ENCODE peak calls at places on chromosomes 5 and 9, in seven cellular contexts. Q, O, I, J, M, K and Z are unnamed samples.

GRCh38 chr5:71932649-71933338 is 174.5 kb upstream of the MAP1B start:
- DNase-seq in Q (peak; percentile 31), O (no peak), I (peak; percentile 56), J (peak; percentile 22), M (peak; percentile 49), K (peak; percentile 82), Z (no peak)

GRCh38 chr9:137785704-137786161 is 91.8 kb upstream of the CACNA1B start:
- DNase-seq in Q (no peak), O (no peak), I (no peak), J (no peak), M (no peak), K (no peak), Z (no peak)

GRCh38 chr5:501833-502184 is 22.4 kb downstream of the SLC9A3 start:
- DNase-seq in Q (no peak), O (no peak), I (no peak), J (no peak), M (no peak), K (no peak), Z (no peak)

GRCh38 chr5:32304622-32305021 is 8.1 kb downstream of the MTMR12 start:
- DNase-seq in Q (no peak), O (no peak), I (no peak), J (no peak), M (no peak), K (no peak), Z (peak; percentile 72)

GRCh38 chr5:177306674-177307543 is 3.3 kb downstream of the PRELID1 start:
- DNase-seq in Q (no peak), O (no peak), I (peak; percentile 65), J (no peak), M (peak; percentile 42), K (peak; percentile 69), Z (peak; percentile 90)

GRCh38 chr9:31677415-31677814 is 707.0 kb upstream of the ACO1 start:
- DNase-seq in Q (no peak), O (no peak), I (no peak), J (no peak), M (no peak), K (no peak), Z (no peak)

GRCh38 chr5:154754460-154755360 is 467 bp upstream of the LARP1 start:
- DNase-seq in Q (peak; percentile 100), O (peak; percentile 100), I (peak; percentile 100), J (peak; percentile 100), M (peak; percentile 100), K (peak; percentile 100), Z (peak; percentile 98)

GRCh38 chr5:88507261-88507660 is 238.6 kb upstream of the TMEM161B start:
- DNase-seq in Q (no peak), O (no peak), I (no peak), J (no peak), M (no peak), K (no peak), Z (no peak)

GRCh38 chr5:160507181-160507811 is 85.6 kb downstream of the PTTG1 start:
- DNase-seq in Q (no peak), O (no peak), I (no peak), J (no peak), M (no peak), K (no peak), Z (no peak)

GRCh38 chr5:14591548-14591947 is 10.0 kb downstream of the OTULINL start:
- DNase-seq in Q (no peak), O (no peak), I (no peak), J (no peak), M (no peak), K (no peak), Z (no peak)

GRCh38 chr5:31124906-31125305 is 68.6 kb upstream of the CDH6 start:
- DNase-seq in Q (no peak), O (no peak), I (no peak), J (no peak), M (no peak), K (no peak), Z (no peak)

GRCh38 chr5:116038817-116039216 is 6.5 kb downstream of the ARL14EPL start:
- DNase-seq in Q (no peak), O (no peak), I (no peak), J (no peak), M (no peak), K (no peak), Z (peak; percentile 77)

GRCh38 chr9:114156658-114157421 is 1.5 kb downstream of the COL27A1 start:
- DNase-seq in Q (peak; percentile 75), O (no peak), I (peak; percentile 86), J (peak; percentile 37), M (peak; percentile 62), K (peak; percentile 84), Z (no peak)

GRCh38 chr5:15260347-15261278 is 239.4 kb upstream of the FBXL7 start:
- DNase-seq in Q (no peak), O (no peak), I (no peak), J (no peak), M (no peak), K (no peak), Z (no peak)

GRCh38 chr5:41796061-41796460 is 74.2 kb downstream of the OXCT1 start:
- DNase-seq in Q (no peak), O (no peak), I (no peak), J (no peak), M (no peak), K (no peak), Z (no peak)

GRCh38 chr5:14157494-14157782 is 14.3 kb downstream of the TRIO start:
- DNase-seq in Q (no peak), O (no peak), I (no peak), J (no peak), M (no peak), K (no peak), Z (no peak)

GRCh38 chr5:68845121-68845520 is 248.7 kb upstream of the SLC30A5 start:
- DNase-seq in Q (no peak), O (no peak), I (no peak), J (no peak), M (no peak), K (no peak), Z (no peak)

GRCh38 chr5:96662725-96663513 is 743 bp downstream of the CAST start:
- DNase-seq in Q (peak; percentile 79), O (peak; percentile 83), I (peak; percentile 96), J (peak; percentile 88), M (peak; percentile 95), K (peak; percentile 98), Z (no peak)

GRCh38 chr5:96663608-96664007 is 1.4 kb downstream of the CAST start:
- DNase-seq in Q (no peak), O (no peak), I (no peak), J (no peak), M (no peak), K (no peak), Z (no peak)

GRCh38 chr5:96658272-96658671 is 3.9 kb upstream of the CAST start:
- DNase-seq in Q (no peak), O (no peak), I (no peak), J (no peak), M (no peak), K (no peak), Z (no peak)

GRCh38 chr5:96661841-96662724 is at the start of gene CAST:
- DNase-seq in Q (peak; percentile 94), O (peak; percentile 71), I (peak; percentile 95), J (peak; percentile 89), M (peak; percentile 87), K (peak; percentile 98), Z (peak; percentile 54)

GRCh38 chr5:96661101-96661840 is 905 bp upstream of the CAST start:
- DNase-seq in Q (peak; percentile 16), O (peak; percentile 64), I (no peak), J (peak; percentile 19), M (peak; percentile 20), K (peak; percentile 61), Z (no peak)
- H3K4me3 ChIP-seq in Q (peak overlapping the region; percentile 61), O (peak overlapping the region; percentile 80), I (peak overlapping the region; percentile 79), J (peak overlapping the region; percentile 89), M (peak overlapping the region; percentile 78), K (peak overlapping the region; percentile 78), Z (peak overlapping the region; percentile 72)

GRCh38 chr5:138753794-138754698 is 821 bp downstream of the CTNNA1 start:
- DNase-seq in Q (peak; percentile 92), O (no peak), I (peak; percentile 91), J (peak; percentile 94), M (peak; percentile 92), K (peak; percentile 96), Z (peak; percentile 2)
- H3K27ac ChIP-seq in Q (peak overlapping the region; percentile 99), O (peak overlapping the region; percentile 61), I (peak overlapping the region; percentile 97), J (peak overlapping the region; percentile 99), M (peak overlapping the region; percentile 97), K (peak overlapping the region; percentile 94), Z (no peak overlapping the region)

GRCh38 chr9:92140074-92140753 is 25.0 kb upstream of the SPTLC1 start:
- DNase-seq in Q (peak; percentile 85), O (peak; percentile 60), I (peak; percentile 90), J (peak; percentile 80), M (peak; percentile 76), K (peak; percentile 88), Z (peak; percentile 46)
- H3K4me3 ChIP-seq in Q (no peak overlapping the region), O (no peak overlapping the region), I (no peak overlapping the region), J (peak overlapping the region; percentile 24), M (no peak overlapping the region), K (no peak overlapping the region), Z (no peak overlapping the region)

DNA sequence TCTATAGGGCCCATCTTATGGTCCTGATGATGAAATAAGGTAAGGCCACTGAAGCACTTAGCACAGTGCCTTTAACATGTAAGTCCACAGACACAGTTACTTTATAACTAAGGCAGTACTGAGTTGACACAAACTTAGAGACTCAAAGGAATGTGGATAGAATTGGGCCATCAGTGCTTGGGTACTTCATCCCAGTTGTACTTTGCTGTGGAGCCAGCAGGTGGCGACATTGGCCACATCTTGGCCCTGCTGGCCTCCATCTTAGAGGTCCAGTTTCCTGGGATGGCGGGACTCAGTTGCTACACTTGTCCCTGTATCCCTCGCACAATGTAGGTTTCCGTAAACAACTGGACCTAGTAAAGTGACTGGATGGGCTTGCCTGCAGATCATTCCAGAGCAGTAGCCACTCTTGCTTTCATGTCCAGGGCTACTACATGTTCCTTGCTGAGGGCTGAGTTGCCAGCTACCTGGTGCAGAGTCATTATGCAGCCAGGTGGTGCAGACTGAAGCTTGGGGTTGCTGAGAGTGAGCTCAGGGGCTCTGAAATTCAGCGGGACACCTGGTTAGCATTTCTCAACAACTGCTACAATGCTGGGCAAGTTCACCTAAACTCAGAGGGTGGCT is 10.6 kb downstream of the MTAP start:
- DNase-seq in Q (peak; percentile 73), O (peak; percentile 49), I (peak; percentile 69), J (peak; percentile 65), M (peak; percentile 76), K (peak; percentile 81), Z (no peak)
- H3K27ac ChIP-seq in Q (no peak overlapping the region), O (no peak overlapping the region), I (no peak overlapping the region), J (no peak overlapping the region), M (no peak overlapping the region), K (no peak overlapping the region), Z (no peak overlapping the region)

DNA sequence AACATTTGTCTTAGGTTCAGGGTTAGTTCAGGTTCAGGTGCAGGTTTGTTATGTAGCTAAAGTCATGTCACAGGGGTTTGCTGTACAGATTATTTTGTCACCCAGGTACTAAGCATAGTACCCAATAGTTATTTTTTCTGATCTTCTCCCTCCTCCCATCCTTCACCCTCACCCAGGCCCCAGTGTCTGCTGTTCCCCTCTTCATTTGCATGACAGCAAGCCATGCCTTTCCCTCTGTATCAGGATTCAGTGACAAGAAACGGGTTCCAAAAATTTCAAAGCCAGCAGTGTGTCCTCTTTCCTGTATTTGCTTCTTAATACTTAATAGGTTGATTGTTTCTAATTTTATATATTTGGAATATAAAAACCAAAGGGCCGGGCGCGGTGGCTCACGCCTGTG is 330.8 kb upstream of the SGCD start:
- DNase-seq in Q (no peak), O (no peak), I (no peak), J (no peak), M (no peak), K (no peak), Z (no peak)
- H3K4me3 ChIP-seq in Q (no peak overlapping the region), O (no peak overlapping the region), I (no peak overlapping the region), J (no peak overlapping the region), M (no peak overlapping the region), K (no peak overlapping the region), Z (no peak overlapping the region)